ENCODE peak calls at places on chromosomes 5 and 9, in four cellular contexts. D, Y, Q and J are unnamed samples.

GRCh38 chr5:53378590-53379247 is 101.7 kb upstream of the FST start:
- DNase-seq in D (no peak), Y (no peak), Q (no peak), J (peak)

GRCh38 chr5:52769061-52769460 is 18.7 kb upstream of the ITGA1 start:
- DNase-seq in D (no peak), Y (no peak), Q (no peak), J (no peak)

GRCh38 chr9:75265525-75265972 is 177.2 kb downstream of the OSTF1 start:
- DNase-seq in D (no peak), Y (no peak), Q (no peak), J (peak)

GRCh38 chr9:130433168-130433946 is 11.4 kb upstream of the ASS1 start:
- DNase-seq in D (peak), Y (no peak), Q (no peak), J (no peak)

GRCh38 chr5:113178073-113178779 is 201.6 kb downstream of the DCP2 start:
- DNase-seq in D (no peak), Y (no peak), Q (no peak), J (no peak)

GRCh38 chr5:168401226-168401625 is 85.0 kb upstream of the RARS1 start:
- DNase-seq in D (no peak), Y (no peak), Q (no peak), J (no peak)

GRCh38 chr5:143775258-143775657 is 36.7 kb upstream of the HMHB1 start:
- DNase-seq in D (no peak), Y (no peak), Q (no peak), J (peak)

GRCh38 chr5:178368716-178369300 is 136.2 kb upstream of the PHYKPL start:
- DNase-seq in D (no peak), Y (no peak), Q (no peak), J (no peak)

GRCh38 chr9:111038336-111039202 is at the start of gene LPAR1:
- DNase-seq in D (no peak), Y (no peak), Q (no peak), J (peak)

GRCh38 chr5:136656811-136657210 is 291.5 kb upstream of the TRPC7 start:
- DNase-seq in D (no peak), Y (no peak), Q (no peak), J (peak)

GRCh38 chr9:117732494-117732893 is 28.3 kb downstream of the TLR4 start:
- DNase-seq in D (no peak), Y (no peak), Q (no peak), J (no peak)

GRCh38 chr9:1125741-1126140 is 75.6 kb downstream of the DMRT2 start:
- DNase-seq in D (no peak), Y (no peak), Q (no peak), J (peak)

GRCh38 chr5:163505049-163505474 is 357 bp upstream of the MAT2B start:
- DNase-seq in D (no peak), Y (no peak), Q (no peak), J (no peak)

GRCh38 chr9:98916660-98917059 is 27.0 kb upstream of the COL15A1 start:
- DNase-seq in D (no peak), Y (no peak), Q (peak), J (peak)

GRCh38 chr5:114391321-114391720 is 29.5 kb downstream of the KCNN2 start:
- DNase-seq in D (no peak), Y (no peak), Q (no peak), J (no peak)

GRCh38 chr5:169041180-169041579 is 259.8 kb downstream of the SLIT3 start:
- DNase-seq in D (no peak), Y (no peak), Q (no peak), J (no peak)

GRCh38 chr9:71648453-71648852 is 119.9 kb downstream of the CEMIP2 start:
- DNase-seq in D (no peak), Y (no peak), Q (no peak), J (no peak)

GRCh38 chr5:170597109-170597741 is 93.4 kb downstream of the KCNIP1 start:
- DNase-seq in D (peak), Y (no peak), Q (no peak), J (peak)

GRCh38 chr9:89173072-89173471 is 5.5 kb downstream of the SHC3 start:
- DNase-seq in D (no peak), Y (no peak), Q (no peak), J (no peak)

GRCh38 chr9:89806371-89807100 is 201.7 kb downstream of the GADD45G start:
- DNase-seq in D (no peak), Y (no peak), Q (no peak), J (no peak)

GRCh38 chr5:179222246-179223017 is 122.8 kb downstream of the ADAMTS2 start:
- DNase-seq in D (no peak), Y (no peak), Q (no peak), J (no peak)

GRCh38 chr5:145978672-145979071 is 42.3 kb downstream of the SH3RF2 start:
- DNase-seq in D (no peak), Y (no peak), Q (no peak), J (peak)

GRCh38 chr5:174767670-174768069 is 43.3 kb downstream of the MSX2 start:
- DNase-seq in D (no peak), Y (no peak), Q (no peak), J (no peak)

GRCh38 chr5:79935992-79936643 is 54.9 kb downstream of the MTX3 start:
- DNase-seq in D (no peak), Y (no peak), Q (no peak), J (peak)

GRCh38 chr5:108730617-108731340 is 16.9 kb upstream of the FER start:
- DNase-seq in D (no peak), Y (no peak), Q (no peak), J (no peak)

GRCh38 chr9:87260171-87260570 is 237.5 kb upstream of the DAPK1 start:
- DNase-seq in D (no peak), Y (no peak), Q (no peak), J (no peak)